ENCODE peak calls at places on chromosome 18, in four cellular contexts. One of them, this sample, is unnamed.

GRCh38 chr18:47883771-47884413 is 46.6 kb downstream of the SMAD2 start:
- DNase-seq in K562: no peak
- DNase-seq in prostate gland: no peak
- DNase-seq in choroid plexus epithelial cell: peak
- DNase-seq in this sample: peak

GRCh38 chr18:23226930-23227728 is 91.8 kb downstream of the CABLES1 start:
- DNase-seq in K562: no peak
- DNase-seq in choroid plexus epithelial cell: peak
- DNase-seq in prostate gland: no peak
- DNase-seq in this sample: peak

GRCh38 chr18:34222396-34223163 is 2.1 kb downstream of the NOL4 start:
- DNase-seq in choroid plexus epithelial cell: peak
- DNase-seq in prostate gland: no peak
- DNase-seq in K562: no peak
- DNase-seq in this sample: peak

GRCh38 chr18:35512761-35513160 is 15.0 kb upstream of the INO80C start:
- DNase-seq in prostate gland: no peak
- DNase-seq in K562: no peak
- DNase-seq in choroid plexus epithelial cell: no peak
- DNase-seq in this sample: no peak

GRCh38 chr18:39802648-39803229 is 2152.3 kb upstream of the PIK3C3 start:
- DNase-seq in choroid plexus epithelial cell: no peak
- DNase-seq in K562: no peak
- DNase-seq in prostate gland: no peak
- DNase-seq in this sample: no peak

GRCh38 chr18:59426855-59427254 is 67.8 kb upstream of the LMAN1 start:
- DNase-seq in choroid plexus epithelial cell: no peak
- DNase-seq in K562: no peak
- DNase-seq in prostate gland: no peak
- DNase-seq in this sample: peak

GRCh38 chr18:58143391-58143790 is 99.4 kb downstream of the NEDD4L start:
- DNase-seq in choroid plexus epithelial cell: peak
- DNase-seq in K562: no peak
- DNase-seq in prostate gland: no peak
- DNase-seq in this sample: no peak

GRCh38 chr18:75276813-75277628 is 66.4 kb downstream of the TSHZ1 start:
- DNase-seq in K562: no peak
- DNase-seq in choroid plexus epithelial cell: peak
- DNase-seq in prostate gland: no peak
- DNase-seq in this sample: peak

GRCh38 chr18:69817335-69817935 is 130.2 kb downstream of the CD226 start:
- DNase-seq in K562: no peak
- DNase-seq in prostate gland: no peak
- DNase-seq in choroid plexus epithelial cell: peak
- DNase-seq in this sample: peak

GRCh38 chr18:48993586-48993985 is 42.8 kb upstream of the SMAD7 start:
- DNase-seq in K562: no peak
- DNase-seq in choroid plexus epithelial cell: no peak
- DNase-seq in prostate gland: no peak
- DNase-seq in this sample: peak

GRCh38 chr18:49277395-49278036 is 182.9 kb downstream of the DYM start:
- DNase-seq in K562: no peak
- DNase-seq in choroid plexus epithelial cell: peak
- DNase-seq in prostate gland: no peak
- DNase-seq in this sample: peak

GRCh38 chr18:62802523-62802922 is 87.2 kb downstream of the PHLPP1 start:
- DNase-seq in K562: no peak
- DNase-seq in prostate gland: no peak
- DNase-seq in choroid plexus epithelial cell: peak
- DNase-seq in this sample: peak

GRCh38 chr18:11994346-11994707 is 13.0 kb downstream of the IMPA2 start:
- DNase-seq in K562: no peak
- DNase-seq in prostate gland: no peak
- DNase-seq in choroid plexus epithelial cell: peak
- DNase-seq in this sample: peak

GRCh38 chr18:35458271-35458670 is 39.5 kb downstream of the INO80C start:
- DNase-seq in choroid plexus epithelial cell: peak
- DNase-seq in prostate gland: no peak
- DNase-seq in K562: no peak
- DNase-seq in this sample: no peak

GRCh38 chr18:67875936-67876335 is 359.4 kb upstream of the DSEL start:
- DNase-seq in K562: no peak
- DNase-seq in choroid plexus epithelial cell: no peak
- DNase-seq in prostate gland: no peak
- DNase-seq in this sample: peak

GRCh38 chr18:13302611-13303267 is 84.2 kb downstream of the LDLRAD4 start:
- DNase-seq in choroid plexus epithelial cell: no peak
- DNase-seq in prostate gland: no peak
- DNase-seq in K562: no peak
- DNase-seq in this sample: no peak

GRCh38 chr18:8253943-8254342 is 355.3 kb upstream of the RAB12 start:
- DNase-seq in prostate gland: no peak
- DNase-seq in K562: no peak
- DNase-seq in choroid plexus epithelial cell: no peak
- DNase-seq in this sample: no peak

GRCh38 chr18:58952871-58953270 is 88.2 kb downstream of the ZNF532 start:
- DNase-seq in choroid plexus epithelial cell: no peak
- DNase-seq in prostate gland: no peak
- DNase-seq in K562: no peak
- DNase-seq in this sample: no peak

GRCh38 chr18:49062832-49063226 is 112.1 kb upstream of the SMAD7 start:
- DNase-seq in choroid plexus epithelial cell: no peak
- DNase-seq in K562: no peak
- DNase-seq in prostate gland: no peak
- DNase-seq in this sample: no peak

GRCh38 chr18:39942702-39943101 is 2012.3 kb upstream of the PIK3C3 start:
- DNase-seq in prostate gland: no peak
- DNase-seq in K562: no peak
- DNase-seq in choroid plexus epithelial cell: peak
- DNase-seq in this sample: no peak

GRCh38 chr18:68840554-68841263 is 42.8 kb downstream of the CCDC102B start:
- DNase-seq in prostate gland: no peak
- DNase-seq in K562: peak
- DNase-seq in choroid plexus epithelial cell: peak
- DNase-seq in this sample: peak

GRCh38 chr18:23752796-23753195 is 63.5 kb downstream of the LAMA3 start:
- DNase-seq in prostate gland: no peak
- DNase-seq in K562: no peak
- DNase-seq in choroid plexus epithelial cell: no peak
- DNase-seq in this sample: no peak

GRCh38 chr18:36441872-36442271 is 144.4 kb downstream of the FHOD3 start:
- DNase-seq in prostate gland: no peak
- DNase-seq in choroid plexus epithelial cell: peak
- DNase-seq in K562: no peak
- DNase-seq in this sample: peak

GRCh38 chr18:69935319-69936190 is 12.1 kb downstream of the CD226 start:
- DNase-seq in K562: no peak
- DNase-seq in choroid plexus epithelial cell: no peak
- DNase-seq in prostate gland: no peak
- DNase-seq in this sample: peak

GRCh38 chr18:62399781-62400308 is 74.7 kb downstream of the TNFRSF11A start:
- DNase-seq in choroid plexus epithelial cell: peak
- DNase-seq in K562: no peak
- DNase-seq in prostate gland: no peak
- DNase-seq in this sample: peak

GRCh38 chr18:22558945-22559385 is 141.2 kb upstream of the CTAGE1 start:
- DNase-seq in choroid plexus epithelial cell: peak
- DNase-seq in K562: peak
- DNase-seq in prostate gland: peak
- DNase-seq in this sample: peak

GRCh38 chr18:26133652-26134051 is at the start of gene PSMA8:
- DNase-seq in prostate gland: no peak
- DNase-seq in choroid plexus epithelial cell: peak
- DNase-seq in K562: no peak
- DNase-seq in this sample: no peak

GRCh38 chr18:44709297-44710117 is 28.8 kb downstream of the SETBP1 start:
- DNase-seq in K562: no peak
- DNase-seq in choroid plexus epithelial cell: no peak
- DNase-seq in prostate gland: no peak
- DNase-seq in this sample: no peak

GRCh38 chr18:39380823-39381222 is 1815.2 kb upstream of the CELF4 start:
- DNase-seq in K562: no peak
- DNase-seq in choroid plexus epithelial cell: no peak
- DNase-seq in prostate gland: no peak
- DNase-seq in this sample: no peak

GRCh38 chr18:26056291-26056690 is 34.1 kb downstream of the SS18 start:
- DNase-seq in K562: no peak
- DNase-seq in prostate gland: no peak
- DNase-seq in choroid plexus epithelial cell: peak
- DNase-seq in this sample: peak

GRCh38 chr18:34222025-34222395 is 2.7 kb downstream of the NOL4 start:
- DNase-seq in choroid plexus epithelial cell: no peak
- DNase-seq in prostate gland: no peak
- DNase-seq in K562: no peak
- DNase-seq in this sample: no peak

GRCh38 chr18:63979409-63979908 is 9.6 kb downstream of the SERPINB8 start:
- DNase-seq in K562: peak
- DNase-seq in choroid plexus epithelial cell: peak
- DNase-seq in prostate gland: peak
- DNase-seq in this sample: peak
- H3K4me3 ChIP-seq in K562: no peak
- H3K4me3 ChIP-seq in choroid plexus epithelial cell: peak
- H3K4me3 ChIP-seq in prostate gland: no peak
- H3K4me3 ChIP-seq in this sample: no peak

GRCh38 chr18:79246309-79247108 is 149.2 kb upstream of the NFATC1 start:
- DNase-seq in prostate gland: peak
- DNase-seq in choroid plexus epithelial cell: peak
- DNase-seq in K562: peak
- DNase-seq in this sample: peak
- H3K4me3 ChIP-seq in prostate gland: no peak
- H3K4me3 ChIP-seq in choroid plexus epithelial cell: peak
- H3K4me3 ChIP-seq in K562: no peak
- H3K4me3 ChIP-seq in this sample: no peak

GRCh38 chr18:9516437-9517064 is 41.2 kb downstream of the RALBP1 start:
- DNase-seq in K562: peak
- DNase-seq in choroid plexus epithelial cell: peak
- DNase-seq in prostate gland: no peak
- DNase-seq in this sample: peak
- H3K4me3 ChIP-seq in K562: no peak
- H3K4me3 ChIP-seq in choroid plexus epithelial cell: no peak
- H3K4me3 ChIP-seq in prostate gland: no peak
- H3K4me3 ChIP-seq in this sample: no peak

DNA sequence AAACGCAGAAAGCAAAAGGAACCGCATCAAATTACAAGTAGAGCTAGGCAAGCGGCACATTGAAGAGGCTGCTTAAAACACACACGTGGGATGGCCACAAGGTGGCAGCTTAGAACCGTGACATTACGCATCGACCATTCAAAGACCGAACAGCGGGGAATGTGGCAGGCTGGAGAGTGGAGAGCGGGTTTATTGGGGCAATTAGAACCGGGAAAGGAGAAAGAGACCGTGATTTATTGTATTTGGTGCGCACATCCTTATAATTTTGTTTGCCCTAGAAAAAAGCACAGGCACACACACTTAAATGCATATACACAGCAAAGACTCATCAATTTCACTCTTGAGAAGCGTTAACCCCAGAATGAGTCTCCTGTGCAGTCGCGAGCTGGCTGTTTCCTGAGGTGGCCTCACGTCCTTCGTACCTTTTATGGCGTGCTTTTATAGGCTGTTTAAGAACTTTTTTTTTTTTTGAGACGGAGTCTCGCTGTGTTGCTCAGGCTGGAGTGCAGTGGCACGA is 31.7 kb upstream of the MEP1B start:
- DNase-seq in choroid plexus epithelial cell: peak
- DNase-seq in prostate gland: peak
- DNase-seq in K562: peak
- DNase-seq in this sample: peak
- H3K4me3 ChIP-seq in choroid plexus epithelial cell: no peak
- H3K4me3 ChIP-seq in prostate gland: no peak
- H3K4me3 ChIP-seq in K562: no peak
- H3K4me3 ChIP-seq in this sample: no peak

DNA sequence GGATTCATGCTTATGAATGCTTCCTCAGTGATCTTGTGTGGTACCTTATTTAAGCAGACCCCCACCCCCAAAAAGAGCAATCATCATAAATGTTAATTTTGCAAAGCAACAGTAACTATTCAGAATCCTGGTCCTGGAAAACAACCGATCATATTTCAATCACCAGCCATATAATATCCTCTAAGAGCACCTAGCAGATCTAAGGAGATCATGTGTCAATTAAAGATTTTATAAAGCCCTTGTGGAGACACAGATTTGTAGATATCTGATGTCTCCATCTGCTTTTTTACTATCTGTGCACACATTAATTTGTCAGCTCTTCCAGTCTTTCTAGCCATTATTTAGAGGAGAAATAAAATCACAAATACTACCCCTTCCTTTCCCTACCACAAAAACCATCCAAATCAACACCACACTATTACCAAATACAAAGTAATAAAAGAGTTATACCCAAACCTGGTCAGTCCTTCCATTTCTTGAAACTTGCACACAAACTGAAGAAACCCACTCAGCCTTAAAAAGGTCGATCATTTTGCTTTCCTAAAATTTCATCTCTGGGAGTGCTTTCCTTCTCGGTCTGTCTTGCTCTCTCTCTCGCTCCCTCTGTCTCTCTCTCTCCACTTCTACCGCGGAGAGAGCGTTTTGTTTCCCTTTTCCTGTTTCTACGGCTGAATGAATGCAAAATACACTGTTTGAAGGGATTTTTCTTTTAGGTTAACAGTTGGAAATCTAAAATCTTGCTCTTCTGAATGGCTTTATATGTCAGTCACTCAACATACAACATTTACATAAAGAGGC is 423.9 kb downstream of the TGIF1 start:
- DNase-seq in K562: no peak
- DNase-seq in choroid plexus epithelial cell: no peak
- DNase-seq in prostate gland: no peak
- DNase-seq in this sample: no peak
- H3K4me3 ChIP-seq in K562: no peak
- H3K4me3 ChIP-seq in choroid plexus epithelial cell: no peak
- H3K4me3 ChIP-seq in prostate gland: no peak
- H3K4me3 ChIP-seq in this sample: no peak

GRCh38 chr18:76405761-76406356 is 89.2 kb downstream of the ZNF516 start:
- DNase-seq in K562: peak
- DNase-seq in prostate gland: peak
- DNase-seq in choroid plexus epithelial cell: peak
- DNase-seq in this sample: peak
- H3K4me3 ChIP-seq in K562: no peak
- H3K4me3 ChIP-seq in prostate gland: no peak
- H3K4me3 ChIP-seq in choroid plexus epithelial cell: no peak
- H3K4me3 ChIP-seq in this sample: no peak

This sample was measured in epithelial cell of esophagus.